ENCODE peak calls at places on chromosomes 3 and 15, in four cellular contexts. One of them, this sample, is unnamed.

GRCh38 chr3:193825617-193826016 is 232.6 kb downstream of the OPA1 start:
- DNase-seq in K562: no peak
- DNase-seq in A549: no peak
- DNase-seq in HepG2: no peak
- DNase-seq in this sample: no peak

GRCh38 chr15:66290518-66290917 is 2.9 kb upstream of the DIS3L start:
- DNase-seq in HepG2: no peak
- DNase-seq in K562: no peak
- DNase-seq in A549: no peak
- DNase-seq in this sample: no peak

GRCh38 chr15:57495554-57496235 is 96.0 kb upstream of the MYZAP start:
- DNase-seq in A549: no peak
- DNase-seq in HepG2: no peak
- DNase-seq in K562: no peak
- DNase-seq in this sample: no peak

GRCh38 chr15:52924641-52925040 is 134.5 kb upstream of the ONECUT1 start:
- DNase-seq in HepG2: no peak
- DNase-seq in K562: no peak
- DNase-seq in A549: no peak
- DNase-seq in this sample: no peak

GRCh38 chr15:70588613-70589012 is 174.7 kb downstream of the UACA start:
- DNase-seq in A549: no peak
- DNase-seq in K562: no peak
- DNase-seq in HepG2: no peak
- DNase-seq in this sample: no peak

GRCh38 chr15:31483053-31483923 is 156.7 kb downstream of the KLF13 start:
- DNase-seq in K562: no peak
- DNase-seq in A549: no peak
- DNase-seq in HepG2: no peak
- DNase-seq in this sample: peak

GRCh38 chr3:42277676-42278075 is 11.7 kb upstream of the CCK start:
- DNase-seq in K562: no peak
- DNase-seq in A549: no peak
- DNase-seq in HepG2: no peak
- DNase-seq in this sample: no peak

GRCh38 chr3:140459462-140459861 is 218.4 kb upstream of the TRIM42 start:
- DNase-seq in K562: no peak
- DNase-seq in HepG2: no peak
- DNase-seq in A549: no peak
- DNase-seq in this sample: no peak

GRCh38 chr3:169144691-169145090 is 518.8 kb downstream of the MECOM start:
- DNase-seq in K562: no peak
- DNase-seq in A549: no peak
- DNase-seq in HepG2: no peak
- DNase-seq in this sample: no peak

GRCh38 chr15:101037090-101037830 is 118.1 kb downstream of the LRRK1 start:
- DNase-seq in A549: no peak
- DNase-seq in HepG2: no peak
- DNase-seq in K562: no peak
- DNase-seq in this sample: no peak

GRCh38 chr15:27638950-27639349 is 460.2 kb downstream of the OCA2 start:
- DNase-seq in A549: no peak
- DNase-seq in HepG2: no peak
- DNase-seq in K562: no peak
- DNase-seq in this sample: peak

GRCh38 chr15:29921130-29921601 is 98.9 kb upstream of the TJP1 start:
- DNase-seq in HepG2: peak
- DNase-seq in K562: no peak
- DNase-seq in A549: peak
- DNase-seq in this sample: peak

GRCh38 chr3:89560546-89560945 is 453.1 kb downstream of the EPHA3 start:
- DNase-seq in HepG2: no peak
- DNase-seq in A549: no peak
- DNase-seq in K562: no peak
- DNase-seq in this sample: no peak

GRCh38 chr3:49607796-49608195 is 53.5 kb downstream of the BSN start:
- DNase-seq in HepG2: no peak
- DNase-seq in K562: no peak
- DNase-seq in A549: no peak
- DNase-seq in this sample: no peak

GRCh38 chr15:42507514-42507913 is 12.1 kb downstream of the SNAP23 start:
- DNase-seq in K562: no peak
- DNase-seq in A549: no peak
- DNase-seq in HepG2: no peak
- DNase-seq in this sample: no peak

GRCh38 chr15:66657062-66658020 is 44.7 kb upstream of the SMAD6 start:
- DNase-seq in A549: no peak
- DNase-seq in K562: no peak
- DNase-seq in HepG2: no peak
- DNase-seq in this sample: no peak

GRCh38 chr3:71064288-71064975 is 519.1 kb downstream of the FOXP1 start:
- DNase-seq in K562: peak
- DNase-seq in A549: peak
- DNase-seq in HepG2: peak
- DNase-seq in this sample: peak

GRCh38 chr3:194204036-194204792 is 68.3 kb downstream of the HES1 start:
- DNase-seq in K562: no peak
- DNase-seq in HepG2: no peak
- DNase-seq in A549: no peak
- DNase-seq in this sample: peak

GRCh38 chr3:35829499-35829898 is 190.2 kb downstream of the ARPP21 start:
- DNase-seq in K562: no peak
- DNase-seq in HepG2: peak
- DNase-seq in A549: peak
- DNase-seq in this sample: no peak
- TF ChIP-seq NR3C1 in K562: no peak
- TF ChIP-seq NR3C1 in HepG2: no peak
- TF ChIP-seq NR3C1 in A549: no peak
- TF ChIP-seq NR3C1 in this sample: no peak

DNA sequence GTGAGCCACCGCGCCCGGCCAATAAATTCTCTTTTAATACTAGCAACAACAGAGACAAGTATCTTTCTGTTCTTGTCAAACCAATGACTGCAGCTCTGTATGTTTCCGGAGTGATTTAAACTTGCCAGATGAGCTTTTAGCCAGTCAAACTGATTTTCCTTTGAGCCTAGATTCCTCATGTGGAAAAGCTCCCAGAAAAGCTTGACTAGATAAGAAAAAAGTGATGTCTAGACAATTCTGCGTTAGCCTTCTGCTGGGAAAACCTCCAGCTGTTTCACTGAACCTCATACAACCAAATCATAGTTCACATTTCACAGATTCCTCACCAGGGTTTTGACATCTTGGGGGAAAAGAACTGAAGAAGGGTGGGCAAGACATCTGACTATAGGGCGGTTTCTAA is 78.6 kb downstream of the MAGI1 start:
- DNase-seq in K562: no peak
- DNase-seq in HepG2: no peak
- DNase-seq in A549: no peak
- DNase-seq in this sample: no peak
- TF ChIP-seq NR3C1 in K562: no peak
- TF ChIP-seq NR3C1 in HepG2: no peak
- TF ChIP-seq NR3C1 in A549: no peak
- TF ChIP-seq NR3C1 in this sample: no peak

DNA sequence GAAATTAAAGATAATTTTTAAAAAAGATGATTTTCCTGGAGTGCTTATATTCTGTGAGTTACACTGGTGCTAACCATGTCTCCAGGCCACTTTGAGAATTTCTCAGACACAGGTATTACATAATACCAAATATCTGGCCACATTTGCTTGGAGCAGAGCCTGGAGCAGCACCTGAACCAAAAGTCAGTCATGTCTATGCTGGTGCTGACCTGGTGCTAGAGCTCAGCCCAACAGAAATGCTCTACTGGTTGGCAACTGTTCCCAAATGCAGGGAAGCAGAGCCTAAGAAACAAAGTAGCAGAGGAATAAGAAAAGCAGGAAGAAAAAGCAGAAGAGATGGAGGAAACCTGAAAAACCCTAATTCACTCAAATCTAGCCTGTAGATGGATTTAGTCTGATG is 135.7 kb upstream of the SLC7A14 start:
- DNase-seq in HepG2: no peak
- DNase-seq in A549: no peak
- DNase-seq in K562: no peak
- DNase-seq in this sample: no peak
- TF ChIP-seq NR3C1 in HepG2: no peak
- TF ChIP-seq NR3C1 in A549: no peak
- TF ChIP-seq NR3C1 in K562: no peak
- TF ChIP-seq NR3C1 in this sample: no peak

GRCh38 chr3:13044496-13045244 is 28.6 kb downstream of the IQSEC1 start:
- DNase-seq in K562: no peak
- DNase-seq in A549: no peak
- DNase-seq in HepG2: no peak
- DNase-seq in this sample: no peak
- TF ChIP-seq NR3C1 in K562: no peak
- TF ChIP-seq NR3C1 in A549: no peak
- TF ChIP-seq NR3C1 in HepG2: no peak
- TF ChIP-seq NR3C1 in this sample: no peak

GRCh38 chr15:99416191-99417188 is 149.3 kb upstream of the MEF2A start:
- DNase-seq in K562: no peak
- DNase-seq in HepG2: no peak
- DNase-seq in A549: no peak
- DNase-seq in this sample: peak
- TF ChIP-seq NR3C1 in K562: no peak
- TF ChIP-seq NR3C1 in HepG2: no peak
- TF ChIP-seq NR3C1 in A549: no peak
- TF ChIP-seq NR3C1 in this sample: no peak

GRCh38 chr3:183318846-183319770 is 66.1 kb downstream of the B3GNT5 start:
- DNase-seq in K562: no peak
- DNase-seq in A549: no peak
- DNase-seq in HepG2: no peak
- DNase-seq in this sample: no peak
- TF ChIP-seq NR3C1 in K562: no peak
- TF ChIP-seq NR3C1 in A549: no peak
- TF ChIP-seq NR3C1 in HepG2: no peak
- TF ChIP-seq NR3C1 in this sample: no peak